ENCODE peak calls at places on chromosomes 13 and 19, in seven cellular contexts. One of them, this sample, is unnamed.

GRCh38 chr19:40811478-40812341 is 12.7 kb downstream of the EGLN2 start:
- DNase-seq in H9: peak
- DNase-seq in IMR-90: no peak
- DNase-seq in mesenchymal stem cell: peak
- DNase-seq in trophoblast cell: no peak
- DNase-seq in mesendoderm: no peak
- DNase-seq in neuronal stem cell: peak
- DNase-seq in this sample: no peak

GRCh38 chr13:42073683-42074082 is 25.2 kb downstream of the DGKH start:
- DNase-seq in H9: no peak
- DNase-seq in IMR-90: no peak
- DNase-seq in mesenchymal stem cell: no peak
- DNase-seq in trophoblast cell: no peak
- DNase-seq in mesendoderm: no peak
- DNase-seq in neuronal stem cell: no peak
- DNase-seq in this sample: no peak

GRCh38 chr19:12052571-12053169 is at the start of gene ZNF878:
- DNase-seq in H9: peak
- DNase-seq in IMR-90: peak
- DNase-seq in mesenchymal stem cell: peak
- DNase-seq in trophoblast cell: peak
- DNase-seq in mesendoderm: peak
- DNase-seq in neuronal stem cell: peak
- DNase-seq in this sample: peak

GRCh38 chr19:10921199-10921879 is 7.1 kb downstream of the YIPF2 start:
- DNase-seq in H9: no peak
- DNase-seq in IMR-90: no peak
- DNase-seq in mesenchymal stem cell: no peak
- DNase-seq in trophoblast cell: no peak
- DNase-seq in mesendoderm: no peak
- DNase-seq in neuronal stem cell: no peak
- DNase-seq in this sample: no peak

GRCh38 chr19:11693505-11694499 is 44.9 kb downstream of the ZNF823 start:
- DNase-seq in H9: peak
- DNase-seq in IMR-90: peak
- DNase-seq in mesenchymal stem cell: peak
- DNase-seq in trophoblast cell: peak
- DNase-seq in mesendoderm: peak
- DNase-seq in neuronal stem cell: no peak
- DNase-seq in this sample: peak

GRCh38 chr13:23748109-23748508 is 141.1 kb downstream of the MIPEP start:
- DNase-seq in H9: no peak
- DNase-seq in IMR-90: peak
- DNase-seq in mesenchymal stem cell: no peak
- DNase-seq in trophoblast cell: no peak
- DNase-seq in mesendoderm: no peak
- DNase-seq in neuronal stem cell: no peak
- DNase-seq in this sample: no peak

GRCh38 chr13:111883571-111884343 is 183.2 kb upstream of the SOX1 start:
- DNase-seq in H9: no peak
- DNase-seq in IMR-90: no peak
- DNase-seq in mesenchymal stem cell: no peak
- DNase-seq in trophoblast cell: no peak
- DNase-seq in mesendoderm: no peak
- DNase-seq in neuronal stem cell: no peak
- DNase-seq in this sample: no peak

GRCh38 chr13:23995283-23996073 is 98.2 kb upstream of the C1QTNF9B start:
- DNase-seq in H9: no peak
- DNase-seq in IMR-90: no peak
- DNase-seq in mesenchymal stem cell: no peak
- DNase-seq in trophoblast cell: no peak
- DNase-seq in mesendoderm: no peak
- DNase-seq in neuronal stem cell: no peak
- DNase-seq in this sample: no peak

GRCh38 chr13:19726611-19727010 is 56.1 kb downstream of the PSPC1 start:
- DNase-seq in H9: no peak
- DNase-seq in IMR-90: no peak
- DNase-seq in mesenchymal stem cell: no peak
- DNase-seq in trophoblast cell: no peak
- DNase-seq in mesendoderm: no peak
- DNase-seq in neuronal stem cell: no peak
- DNase-seq in this sample: no peak

GRCh38 chr13:32210081-32210480 is 105.1 kb downstream of the ZAR1L start:
- DNase-seq in H9: no peak
- DNase-seq in IMR-90: no peak
- DNase-seq in mesenchymal stem cell: no peak
- DNase-seq in trophoblast cell: no peak
- DNase-seq in mesendoderm: no peak
- DNase-seq in neuronal stem cell: no peak
- DNase-seq in this sample: no peak

GRCh38 chr13:27290715-27291114 is 20.1 kb downstream of the RASL11A start:
- DNase-seq in H9: peak
- DNase-seq in IMR-90: no peak
- DNase-seq in mesenchymal stem cell: no peak
- DNase-seq in trophoblast cell: no peak
- DNase-seq in mesendoderm: peak
- DNase-seq in neuronal stem cell: no peak
- DNase-seq in this sample: no peak

GRCh38 chr19:5691205-5691929 is 1.3 kb downstream of the RPL36 start:
- DNase-seq in H9: peak
- DNase-seq in IMR-90: peak
- DNase-seq in mesenchymal stem cell: peak
- DNase-seq in trophoblast cell: no peak
- DNase-seq in mesendoderm: no peak
- DNase-seq in neuronal stem cell: no peak
- DNase-seq in this sample: no peak

GRCh38 chr13:100808330-100808729 is 133.7 kb upstream of the TMTC4 start:
- DNase-seq in H9: no peak
- DNase-seq in IMR-90: no peak
- DNase-seq in mesenchymal stem cell: no peak
- DNase-seq in trophoblast cell: no peak
- DNase-seq in mesendoderm: no peak
- DNase-seq in neuronal stem cell: peak
- DNase-seq in this sample: no peak

GRCh38 chr13:31437975-31438374 is 238.2 kb downstream of the B3GLCT start:
- DNase-seq in H9: no peak
- DNase-seq in IMR-90: no peak
- DNase-seq in mesenchymal stem cell: no peak
- DNase-seq in trophoblast cell: no peak
- DNase-seq in mesendoderm: peak
- DNase-seq in neuronal stem cell: no peak
- DNase-seq in this sample: no peak

GRCh38 chr19:33055718-33056117 is 9.0 kb downstream of the RHPN2 start:
- DNase-seq in H9: no peak
- DNase-seq in IMR-90: peak
- DNase-seq in mesenchymal stem cell: no peak
- DNase-seq in trophoblast cell: no peak
- DNase-seq in mesendoderm: peak
- DNase-seq in neuronal stem cell: peak
- DNase-seq in this sample: no peak

GRCh38 chr13:40993987-40994386 is 25.1 kb downstream of the ELF1 start:
- DNase-seq in H9: peak
- DNase-seq in IMR-90: no peak
- DNase-seq in mesenchymal stem cell: no peak
- DNase-seq in trophoblast cell: peak
- DNase-seq in mesendoderm: peak
- DNase-seq in neuronal stem cell: no peak
- DNase-seq in this sample: no peak

GRCh38 chr13:113437408-113438010 is 15.8 kb downstream of the ADPRHL1 start:
- DNase-seq in H9: no peak
- DNase-seq in IMR-90: peak
- DNase-seq in mesenchymal stem cell: peak
- DNase-seq in trophoblast cell: no peak
- DNase-seq in mesendoderm: no peak
- DNase-seq in neuronal stem cell: no peak
- DNase-seq in this sample: no peak

GRCh38 chr19:18202759-18203407 is 959 bp downstream of the RAB3A start:
- DNase-seq in H9: peak
- DNase-seq in IMR-90: no peak
- DNase-seq in mesenchymal stem cell: no peak
- DNase-seq in trophoblast cell: no peak
- DNase-seq in mesendoderm: no peak
- DNase-seq in neuronal stem cell: no peak
- DNase-seq in this sample: no peak

GRCh38 chr13:111202745-111203144 is 87.6 kb downstream of the ARHGEF7 start:
- DNase-seq in H9: no peak
- DNase-seq in IMR-90: peak
- DNase-seq in mesenchymal stem cell: peak
- DNase-seq in trophoblast cell: peak
- DNase-seq in mesendoderm: peak
- DNase-seq in neuronal stem cell: no peak
- DNase-seq in this sample: no peak

GRCh38 chr19:30128211-30128610 is 186.2 kb downstream of the URI1 start:
- DNase-seq in H9: no peak
- DNase-seq in IMR-90: no peak
- DNase-seq in mesenchymal stem cell: no peak
- DNase-seq in trophoblast cell: no peak
- DNase-seq in mesendoderm: no peak
- DNase-seq in neuronal stem cell: no peak
- DNase-seq in this sample: no peak

GRCh38 chr19:6278740-6279619 is 795 bp downstream of the MLLT1 start:
- DNase-seq in H9: no peak
- DNase-seq in IMR-90: no peak
- DNase-seq in mesenchymal stem cell: peak
- DNase-seq in trophoblast cell: no peak
- DNase-seq in mesendoderm: no peak
- DNase-seq in neuronal stem cell: no peak
- DNase-seq in this sample: peak

GRCh38 chr13:114244637-114245036 is 9.9 kb downstream of the CDC16 start:
- DNase-seq in H9: no peak
- DNase-seq in IMR-90: no peak
- DNase-seq in mesenchymal stem cell: no peak
- DNase-seq in trophoblast cell: no peak
- DNase-seq in mesendoderm: no peak
- DNase-seq in neuronal stem cell: no peak
- DNase-seq in this sample: no peak

GRCh38 chr19:10194500-10195198 is at the start of gene DNMT1:
- DNase-seq in H9: peak
- DNase-seq in IMR-90: peak
- DNase-seq in mesenchymal stem cell: peak
- DNase-seq in trophoblast cell: peak
- DNase-seq in mesendoderm: peak
- DNase-seq in neuronal stem cell: peak
- DNase-seq in this sample: peak

GRCh38 chr19:35963514-35963913 is 27.3 kb downstream of the LRFN3 start:
- DNase-seq in H9: peak
- DNase-seq in IMR-90: peak
- DNase-seq in mesenchymal stem cell: peak
- DNase-seq in trophoblast cell: peak
- DNase-seq in mesendoderm: peak
- DNase-seq in neuronal stem cell: peak
- DNase-seq in this sample: peak

GRCh38 chr19:42132851-42133528 is 744 bp upstream of the POU2F2 start:
- DNase-seq in H9: peak
- DNase-seq in IMR-90: no peak
- DNase-seq in mesenchymal stem cell: peak
- DNase-seq in trophoblast cell: peak
- DNase-seq in mesendoderm: peak
- DNase-seq in neuronal stem cell: peak
- DNase-seq in this sample: peak

GRCh38 chr19:27906081-27906480 is 1306.9 kb downstream of the UQCRFS1 start:
- DNase-seq in H9: no peak
- DNase-seq in IMR-90: no peak
- DNase-seq in mesenchymal stem cell: no peak
- DNase-seq in trophoblast cell: no peak
- DNase-seq in mesendoderm: no peak
- DNase-seq in neuronal stem cell: no peak
- DNase-seq in this sample: no peak
- H3K23ac ChIP-seq in H9: no peak
- H3K23ac ChIP-seq in IMR-90: no peak
- H3K23ac ChIP-seq in mesenchymal stem cell: no peak
- H3K23ac ChIP-seq in trophoblast cell: no peak
- H3K23ac ChIP-seq in mesendoderm: no peak
- H3K23ac ChIP-seq in neuronal stem cell: no peak
- H3K23ac ChIP-seq in this sample: no peak

GRCh38 chr13:39297664-39298171 is 259.5 kb downstream of the NHLRC3 start:
- DNase-seq in H9: no peak
- DNase-seq in IMR-90: peak
- DNase-seq in mesenchymal stem cell: no peak
- DNase-seq in trophoblast cell: peak
- DNase-seq in mesendoderm: no peak
- DNase-seq in neuronal stem cell: no peak
- DNase-seq in this sample: no peak
- H3K23ac ChIP-seq in H9: no peak
- H3K23ac ChIP-seq in IMR-90: no peak
- H3K23ac ChIP-seq in mesenchymal stem cell: no peak
- H3K23ac ChIP-seq in trophoblast cell: no peak
- H3K23ac ChIP-seq in mesendoderm: no peak
- H3K23ac ChIP-seq in neuronal stem cell: no peak
- H3K23ac ChIP-seq in this sample: no peak

GRCh38 chr13:78197231-78197630 is 278.6 kb upstream of the EDNRB start:
- DNase-seq in H9: no peak
- DNase-seq in IMR-90: peak
- DNase-seq in mesenchymal stem cell: no peak
- DNase-seq in trophoblast cell: peak
- DNase-seq in mesendoderm: no peak
- DNase-seq in neuronal stem cell: no peak
- DNase-seq in this sample: no peak

DNA sequence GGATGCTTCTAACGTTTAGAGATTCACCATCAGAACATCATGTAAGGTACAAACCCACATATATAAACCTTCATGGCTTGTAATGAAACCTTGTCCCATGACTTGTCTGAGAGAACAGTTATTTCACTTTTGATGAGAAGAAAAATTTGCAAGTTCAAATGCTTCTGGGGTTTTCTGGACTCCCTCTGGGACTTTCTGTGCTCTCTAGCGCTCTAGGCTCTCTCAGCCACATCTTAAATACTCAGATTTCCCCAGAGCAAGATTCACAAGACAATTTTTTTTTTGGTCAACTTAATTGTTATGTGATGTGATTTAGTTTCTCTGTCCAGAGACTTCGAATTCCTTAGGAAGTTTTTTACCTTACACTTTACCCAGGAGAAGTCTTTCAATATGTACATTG is 282.8 kb upstream of the EDNRB start:
- DNase-seq in H9: no peak
- DNase-seq in IMR-90: no peak
- DNase-seq in mesenchymal stem cell: no peak
- DNase-seq in trophoblast cell: no peak
- DNase-seq in mesendoderm: no peak
- DNase-seq in neuronal stem cell: no peak
- DNase-seq in this sample: no peak
- H3K23ac ChIP-seq in H9: no peak
- H3K23ac ChIP-seq in IMR-90: no peak
- H3K23ac ChIP-seq in mesenchymal stem cell: no peak
- H3K23ac ChIP-seq in trophoblast cell: no peak
- H3K23ac ChIP-seq in mesendoderm: no peak
- H3K23ac ChIP-seq in neuronal stem cell: no peak
- H3K23ac ChIP-seq in this sample: no peak

GRCh38 chr19:53057904-53058579 is 13.5 kb downstream of the ERVV-2 start:
- DNase-seq in H9: peak
- DNase-seq in IMR-90: no peak
- DNase-seq in mesenchymal stem cell: no peak
- DNase-seq in trophoblast cell: peak
- DNase-seq in mesendoderm: peak
- DNase-seq in neuronal stem cell: no peak
- DNase-seq in this sample: peak

DNA sequence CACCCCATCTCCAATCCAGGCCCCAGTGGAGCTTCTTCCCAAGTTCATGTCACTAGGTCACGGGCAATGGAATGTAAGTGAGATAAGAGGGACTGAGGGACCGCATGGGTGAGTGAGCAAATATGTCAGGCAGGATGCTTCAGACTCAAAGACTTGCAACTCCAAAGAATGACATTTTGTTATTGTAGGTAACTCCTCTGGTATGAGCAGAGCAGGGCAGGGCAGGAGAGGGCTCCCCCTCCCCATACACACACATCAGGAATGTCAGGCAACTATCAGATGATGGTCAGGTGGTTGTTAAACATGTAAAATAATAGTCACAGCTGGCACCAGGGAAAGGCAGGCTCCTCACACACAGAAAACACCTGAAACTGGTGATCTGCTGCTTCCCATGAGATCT is 10.6 kb downstream of the ERVV-2 start:
- DNase-seq in H9: no peak
- DNase-seq in IMR-90: peak
- DNase-seq in mesenchymal stem cell: no peak
- DNase-seq in trophoblast cell: peak
- DNase-seq in mesendoderm: peak
- DNase-seq in neuronal stem cell: no peak
- DNase-seq in this sample: no peak
- H3K23ac ChIP-seq in H9: no peak
- H3K23ac ChIP-seq in IMR-90: no peak
- H3K23ac ChIP-seq in mesenchymal stem cell: no peak
- H3K23ac ChIP-seq in trophoblast cell: no peak
- H3K23ac ChIP-seq in mesendoderm: no peak
- H3K23ac ChIP-seq in neuronal stem cell: no peak
- H3K23ac ChIP-seq in this sample: no peak